ENCODE peak calls at places on chromosome 18, in nine cellular contexts. T is testis, B is suprapubic skin, I is Peyer's patch, S is endothelial cell of umbilical vein, E is uterus, L is GM12878, V is heart left ventricle, N is esophagus muscularis mucosa. R is an unnamed sample. For H3K4me1, the result is how much of the 10 kb centered on the place peaks cover.

GRCh38 chr18:46250084-46250811 is 146.1 kb downstream of the HAUS1 start:
- DNase-seq in N (no peak), L (peak), S (peak), T (no peak), I (peak), B (no peak), V (no peak), E (no peak), R (peak)

GRCh38 chr18:59270689-59271257 is 2.5 kb downstream of the RAX start:
- DNase-seq in E (no peak), T (no peak), S (no peak), V (no peak), N (peak), I (no peak), L (no peak), B (no peak), R (no peak)

GRCh38 chr18:524496-524895 is 24.0 kb upstream of the COLEC12 start:
- DNase-seq in S (peak), T (no peak), V (no peak), B (no peak), L (no peak), I (no peak), N (no peak), E (no peak), R (no peak)

GRCh38 chr18:70578480-70578879 is 289.6 kb downstream of the SOCS6 start:
- DNase-seq in I (no peak), E (no peak), V (no peak), T (no peak), B (no peak), S (no peak), N (no peak), L (no peak), R (no peak)

GRCh38 chr18:37419272-37419671 is 146.3 kb downstream of the CELF4 start:
- DNase-seq in I (no peak), T (no peak), L (no peak), E (no peak), S (no peak), B (no peak), N (no peak), V (no peak), R (no peak)

GRCh38 chr18:58756596-58757240 is 85.5 kb downstream of the MALT1 start:
- DNase-seq in V (no peak), L (no peak), T (no peak), E (no peak), B (no peak), N (peak), I (no peak), S (no peak), R (no peak)

GRCh38 chr18:37565138-37565984 is at the start of gene CELF4:
- DNase-seq in I (no peak), E (no peak), B (no peak), L (no peak), T (peak), S (peak), N (no peak), V (no peak), R (no peak)

GRCh38 chr18:40094441-40094840 is 1860.6 kb upstream of the PIK3C3 start:
- DNase-seq in B (no peak), I (no peak), N (no peak), T (no peak), V (no peak), L (no peak), S (no peak), E (no peak), R (no peak)

GRCh38 chr18:58911766-58912165 is 47.1 kb downstream of the ZNF532 start:
- DNase-seq in E (no peak), N (no peak), V (no peak), T (peak), I (no peak), B (no peak), S (peak), L (no peak), R (no peak)

GRCh38 chr18:10689231-10689953 is 163.6 kb downstream of the NAPG start:
- DNase-seq in L (no peak), N (no peak), B (no peak), E (no peak), I (no peak), T (no peak), V (no peak), S (no peak), R (no peak)

GRCh38 chr18:31740180-31740579 is 20.5 kb downstream of the SLC25A52 start:
- DNase-seq in B (no peak), L (no peak), V (no peak), T (no peak), S (no peak), N (no peak), E (no peak), I (no peak), R (peak)

GRCh38 chr18:63028380-63028779 is 291.2 kb downstream of the BCL2 start:
- DNase-seq in E (no peak), S (no peak), N (no peak), T (no peak), V (no peak), B (no peak), I (no peak), L (no peak), R (no peak)

GRCh38 chr18:76757343-76757742 is 65.0 kb upstream of the ZNF236 start:
- DNase-seq in V (no peak), N (no peak), E (peak), I (no peak), T (no peak), S (no peak), L (no peak), B (no peak), R (no peak)

GRCh38 chr18:27713037-27713726 is 463.7 kb downstream of the CDH2 start:
- DNase-seq in V (no peak), L (no peak), I (no peak), B (no peak), N (no peak), T (no peak), S (no peak), E (no peak), R (no peak)

GRCh38 chr18:58592223-58593214 is 36.4 kb downstream of the ALPK2 start:
- DNase-seq in B (no peak), E (no peak), I (no peak), S (no peak), L (no peak), N (no peak), T (no peak), V (no peak), R (no peak)

GRCh38 chr18:3923750-3924149 is 473.8 kb downstream of the TGIF1 start:
- DNase-seq in N (no peak), L (no peak), B (no peak), V (no peak), T (no peak), S (no peak), E (no peak), I (no peak), R (no peak)

GRCh38 chr18:68270009-68270408 is 444.9 kb downstream of the TMX3 start:
- DNase-seq in S (no peak), L (no peak), B (no peak), T (no peak), V (no peak), E (no peak), I (no peak), N (no peak), R (no peak)

GRCh38 chr18:34661464-34662087 is 48.5 kb upstream of the DTNA start:
- DNase-seq in B (no peak), L (no peak), T (no peak), E (no peak), S (peak), I (no peak), V (no peak), N (no peak), R (no peak)

GRCh38 chr18:11149441-11150270 is at the start of gene PIEZO2:
- DNase-seq in S (peak), I (no peak), N (peak), L (peak), B (peak), T (peak), E (peak), V (peak), R (peak)

GRCh38 chr18:73677458-73677857 is 470.2 kb downstream of the FBXO15 start:
- DNase-seq in V (no peak), B (no peak), T (no peak), L (no peak), N (no peak), I (no peak), E (no peak), S (no peak), R (no peak)

GRCh38 chr18:35730738-35731370 is 149.3 kb downstream of the GALNT1 start:
- DNase-seq in T (peak), E (peak), L (no peak), I (no peak), N (no peak), S (no peak), V (peak), B (no peak), R (no peak)

GRCh38 chr18:40133253-40133652 is 1821.8 kb upstream of the PIK3C3 start:
- DNase-seq in L (no peak), V (no peak), T (no peak), S (no peak), E (no peak), B (no peak), I (no peak), N (no peak), R (no peak)

GRCh38 chr18:32919799-32920198 is 147.0 kb upstream of the KLHL14 start:
- DNase-seq in B (no peak), V (no peak), E (no peak), I (peak), S (no peak), T (no peak), N (peak), L (no peak), R (peak)

GRCh38 chr18:62399781-62400308 is 74.7 kb downstream of the TNFRSF11A start:
- DNase-seq in S (peak), B (no peak), L (no peak), I (no peak), T (no peak), V (no peak), E (no peak), N (no peak), R (no peak)

GRCh38 chr18:45370190-45371010 is 244.9 kb upstream of the SLC14A2 start:
- DNase-seq in V (peak), B (no peak), E (no peak), L (no peak), N (no peak), S (no peak), T (peak), I (no peak), R (no peak)

DNA sequence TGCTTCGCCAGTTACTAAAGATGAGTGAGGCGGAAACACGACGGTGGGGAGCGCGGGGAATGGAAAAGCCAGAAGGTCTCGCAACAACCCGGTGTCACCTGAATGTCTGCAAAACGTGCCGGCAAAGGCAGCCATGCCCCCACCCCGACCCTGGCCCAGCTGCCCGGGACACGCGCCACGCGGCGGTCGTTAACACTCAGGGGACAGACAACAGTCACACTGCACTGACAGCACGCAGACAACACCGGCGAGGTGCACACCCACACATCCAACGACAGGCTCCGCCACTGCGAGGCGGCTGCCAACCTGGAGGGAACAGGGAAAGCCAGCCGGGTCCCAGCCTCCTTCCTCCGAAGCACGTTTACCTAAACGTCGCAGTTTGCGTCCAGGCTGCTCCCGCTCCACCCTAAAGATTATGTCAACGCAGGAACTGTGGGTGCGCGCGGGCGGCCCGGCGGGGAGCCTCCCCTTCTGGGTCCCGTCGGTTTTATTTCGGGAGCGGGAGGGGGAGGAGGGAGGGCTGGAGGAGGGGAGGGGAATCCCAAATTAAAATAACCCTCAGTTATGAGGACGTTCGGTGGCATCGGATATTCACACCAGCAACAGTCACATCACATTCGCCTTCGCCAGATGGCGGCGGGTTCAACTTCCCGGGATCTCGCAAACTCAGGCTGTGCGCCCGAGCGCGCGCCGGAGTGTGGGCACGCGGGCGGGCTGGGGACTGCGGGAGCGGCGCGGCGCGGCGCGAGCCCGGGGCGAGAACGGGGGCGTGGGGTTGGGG is 694 bp downstream of the PTGR3 start:
- DNase-seq in V (peak), N (peak), E (peak), L (no peak), S (peak), I (peak), B (peak), T (peak), R (peak)
- TF ChIP-seq POLR2A in V (no peak), N (no peak), E (no peak), L (peak), S (peak), I (no peak), B (no peak), T (no peak), R (no peak)

DNA sequence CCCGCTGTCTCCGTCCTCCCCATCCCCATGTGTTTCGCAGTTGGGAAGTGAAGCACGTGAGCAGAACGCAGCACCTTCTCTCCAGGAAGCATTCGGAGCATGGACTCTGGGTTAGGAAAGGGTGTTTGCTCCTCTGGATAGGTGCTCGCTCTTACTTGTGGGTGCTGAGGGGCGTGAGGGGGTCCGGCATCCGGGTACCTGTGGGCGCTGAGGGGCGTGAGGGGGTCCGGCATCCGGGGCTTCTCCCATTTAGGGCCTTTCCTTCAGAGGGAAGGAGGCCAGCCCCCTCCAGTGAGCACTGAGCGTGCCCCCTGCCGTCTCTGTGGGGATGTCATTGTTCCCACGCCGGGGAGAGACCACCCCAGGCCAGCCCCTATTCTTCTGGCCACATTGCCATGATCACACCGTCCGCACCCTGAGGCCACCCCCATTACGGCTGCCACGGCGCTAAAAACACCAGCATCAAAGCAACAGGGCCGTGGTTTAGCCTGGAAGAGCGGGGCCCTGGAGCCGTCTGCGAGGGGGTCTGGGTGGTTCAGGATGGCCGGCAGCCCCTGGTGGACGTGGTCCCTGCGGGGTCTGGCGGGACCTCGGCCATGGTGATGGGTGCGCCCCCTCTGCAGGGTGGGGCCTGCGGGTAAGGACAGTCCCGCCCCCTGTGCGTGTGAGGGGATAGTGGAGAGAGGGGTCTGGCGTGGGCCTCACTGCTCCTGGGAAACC is 41.0 kb downstream of the NFATC1 start:
- DNase-seq in S (no peak), V (no peak), T (no peak), N (no peak), B (no peak), E (no peak), I (no peak), L (no peak), R (no peak)
- H3K4me1 ChIP-seq in S (under half), V (under half), T (under half), N (under half), B (under half), E (under half), I (under half), L (under half), R (under half)

GRCh38 chr18:77980275-77980674 is 730.6 kb downstream of the GALR1 start:
- DNase-seq in E (no peak), N (no peak), T (no peak), L (no peak), B (no peak), S (no peak), I (no peak), V (no peak), R (no peak)
- TF ChIP-seq POLR2A in E (no peak), N (no peak), T (no peak), L (no peak), B (no peak), S (no peak), I (no peak), V (no peak), R (no peak)

DNA sequence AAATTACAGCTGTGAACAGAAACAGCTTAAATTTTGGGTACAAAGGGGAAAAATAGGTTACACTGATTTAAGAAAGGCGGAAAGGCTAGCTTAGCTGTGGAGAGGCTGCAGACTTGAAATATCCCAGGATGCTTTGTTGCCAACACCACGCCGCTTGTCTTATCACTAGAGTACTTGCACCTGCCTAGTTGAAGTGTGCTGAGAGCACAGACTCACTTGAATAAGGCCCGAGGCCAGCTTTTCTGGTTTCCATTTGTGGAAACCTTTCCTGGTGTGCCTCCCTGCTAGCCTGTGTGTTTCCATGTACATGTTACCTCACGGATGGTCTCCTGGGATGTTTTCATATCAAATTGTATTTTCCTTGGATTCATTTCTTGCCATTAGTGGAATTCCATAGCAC is 3.2 kb downstream of the CABLES1 start:
- DNase-seq in E (peak), B (no peak), S (no peak), I (no peak), V (peak), N (no peak), L (no peak), T (no peak), R (peak)
- H3K4me1 ChIP-seq in E (under half), B (half or more), S (under half), I (half or more), V (under half), N (half or more), L (under half), T (under half), R (half or more)

DNA sequence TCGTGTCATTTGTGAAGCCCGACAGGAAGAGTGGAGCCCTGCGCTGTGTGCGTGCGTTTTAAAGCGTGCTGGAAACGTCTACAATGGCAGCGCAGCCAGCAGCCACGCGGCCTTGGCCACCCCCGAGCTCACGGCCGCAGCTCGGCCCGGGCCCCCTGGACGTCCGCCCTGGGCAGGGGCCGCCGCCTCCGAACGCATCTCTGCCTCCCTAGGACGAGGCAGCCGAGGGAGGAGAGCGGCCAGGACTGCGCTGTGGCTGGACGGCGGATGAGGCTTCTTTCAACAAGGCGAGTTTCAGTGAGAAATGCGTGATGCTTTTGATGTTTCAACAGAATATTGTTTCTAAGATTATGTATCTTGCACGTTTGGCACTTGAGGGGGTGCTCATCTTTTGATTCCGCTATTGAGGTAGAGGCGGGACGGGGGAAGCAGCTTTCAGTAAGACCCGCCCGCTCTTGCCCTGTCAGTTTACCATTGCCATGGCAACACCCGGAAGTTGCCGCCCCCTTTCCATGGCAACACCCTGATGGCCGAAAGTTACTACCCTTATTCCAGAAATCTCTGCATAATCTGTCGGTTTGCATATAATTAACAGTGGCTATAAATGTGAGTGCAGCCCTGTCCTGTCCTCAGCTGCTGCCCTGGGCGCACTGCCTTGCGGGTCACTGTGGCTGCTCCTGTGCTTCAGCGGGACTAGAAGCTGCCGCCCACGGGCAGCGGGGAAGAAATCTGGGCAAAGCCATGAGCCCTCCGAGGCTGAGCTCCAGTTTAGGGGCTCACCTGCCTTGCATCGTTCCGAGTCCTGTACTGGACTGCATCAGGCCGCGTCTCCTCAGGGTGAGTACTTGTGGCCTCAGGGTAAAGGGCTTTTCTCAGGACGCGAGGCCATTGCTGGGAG is 38.6 kb downstream of the ADNP2 start:
- DNase-seq in N (peak), E (peak), T (peak), V (peak), B (peak), S (peak), I (peak), L (peak), R (peak)
- TF ChIP-seq POLR2A in N (no peak), E (no peak), T (no peak), V (no peak), B (no peak), S (no peak), I (no peak), L (peak), R (no peak)

GRCh38 chr18:8515142-8515865 is 93.9 kb upstream of the RAB12 start:
- DNase-seq in S (no peak), L (no peak), V (no peak), E (no peak), N (peak), B (no peak), T (no peak), I (no peak), R (no peak)

GRCh38 chr18:8516391-8517250 is 92.6 kb upstream of the RAB12 start:
- DNase-seq in I (no peak), L (no peak), N (peak), E (no peak), S (no peak), T (no peak), V (no peak), B (no peak), R (no peak)

GRCh38 chr18:8517276-8517675 is 92.0 kb upstream of the RAB12 start:
- DNase-seq in T (no peak), E (no peak), I (no peak), S (no peak), B (no peak), L (no peak), V (no peak), N (peak), R (no peak)

GRCh38 chr18:8514409-8514808 is 94.8 kb upstream of the RAB12 start:
- DNase-seq in N (peak), B (no peak), L (no peak), T (no peak), S (no peak), E (no peak), I (no peak), V (no peak), R (no peak)

GRCh38 chr18:8513249-8513648 is 96.0 kb upstream of the RAB12 start:
- DNase-seq in T (no peak), E (no peak), B (no peak), S (no peak), N (peak), L (no peak), V (no peak), I (no peak), R (no peak)
- H3K4me1 ChIP-seq in T (under half), E (under half), B (under half), S (under half), N (under half), L (under half), V (under half), I (under half), R (under half)

GRCh38 chr18:51197661-51198424 is at the start of gene MEX3C:
- DNase-seq in V (peak), N (peak), I (peak), S (peak), B (peak), L (peak), E (peak), T (peak), R (peak)

GRCh38 chr18:51195086-51195601 is 2.3 kb downstream of the MEX3C start:
- DNase-seq in B (no peak), T (no peak), L (no peak), I (no peak), E (no peak), N (no peak), V (no peak), S (no peak), R (no peak)

GRCh38 chr18:51195602-51196115 is 1.8 kb downstream of the MEX3C start:
- DNase-seq in E (no peak), N (no peak), T (peak), I (peak), S (peak), B (no peak), V (no peak), L (no peak), R (no peak)

GRCh38 chr18:51196116-51196810 is 1.2 kb downstream of the MEX3C start:
- DNase-seq in E (peak), N (no peak), I (peak), B (peak), L (no peak), T (peak), V (peak), S (no peak), R (peak)

GRCh38 chr18:51196811-51197660 is 445 bp downstream of the MEX3C start:
- DNase-seq in T (peak), V (peak), B (peak), E (peak), I (peak), L (no peak), N (no peak), S (peak), R (peak)
- TF ChIP-seq POLR2A in T (peak), V (peak), B (no peak), E (peak), I (peak), L (peak), N (no peak), S (no peak), R (no peak)